ENCODE peak calls at places on chromosomes 11 and 22, in four cellular contexts. One of them, this sample, is unnamed.

GRCh38 chr11:111021131-111021530 is 224.4 kb upstream of the POU2AF2 start:
- DNase-seq in Peyer's patch: no peak
- DNase-seq in sigmoid colon: no peak
- DNase-seq in transverse colon: no peak
- DNase-seq in this sample: no peak

GRCh38 chr11:65850217-65851082 is 7.5 kb downstream of the CFL1 start:
- DNase-seq in Peyer's patch: no peak
- DNase-seq in sigmoid colon: peak; percentile 62
- DNase-seq in transverse colon: no peak
- DNase-seq in this sample: peak; percentile 60

GRCh38 chr11:75475767-75476650 is 43.0 kb upstream of the KLHL35 start:
- DNase-seq in Peyer's patch: no peak
- DNase-seq in sigmoid colon: no peak
- DNase-seq in transverse colon: peak; percentile 33
- DNase-seq in this sample: no peak

GRCh38 chr22:50705219-50705691 is 32.6 kb downstream of the SHANK3 start:
- DNase-seq in Peyer's patch: no peak
- DNase-seq in sigmoid colon: peak; percentile 74
- DNase-seq in transverse colon: no peak
- DNase-seq in this sample: peak; percentile 69

GRCh38 chr22:22168190-22168940 is 76.2 kb upstream of the VPREB1 start:
- DNase-seq in Peyer's patch: no peak
- DNase-seq in sigmoid colon: no peak
- DNase-seq in transverse colon: peak; percentile 26
- DNase-seq in this sample: no peak

GRCh38 chr11:132718711-132719641 is 813.3 kb downstream of the OPCML start:
- DNase-seq in Peyer's patch: no peak
- DNase-seq in sigmoid colon: no peak
- DNase-seq in transverse colon: peak; percentile 27
- DNase-seq in this sample: no peak

GRCh38 chr11:20156280-20156875 is 3.9 kb downstream of the DBX1 start:
- DNase-seq in Peyer's patch: peak; percentile 46
- DNase-seq in sigmoid colon: no peak
- DNase-seq in transverse colon: peak; percentile 42
- DNase-seq in this sample: no peak

GRCh38 chr11:12921580-12922157 is 87.4 kb upstream of the RASSF10 start:
- DNase-seq in Peyer's patch: no peak
- DNase-seq in sigmoid colon: no peak
- DNase-seq in transverse colon: no peak
- DNase-seq in this sample: no peak

GRCh38 chr11:86205415-86206268 is 38.9 kb upstream of the EED start:
- DNase-seq in Peyer's patch: no peak
- DNase-seq in sigmoid colon: no peak
- DNase-seq in transverse colon: no peak
- DNase-seq in this sample: no peak

GRCh38 chr22:42682113-42682851 is 33.1 kb upstream of the CYB5R3 start:
- DNase-seq in Peyer's patch: no peak
- DNase-seq in sigmoid colon: no peak
- DNase-seq in transverse colon: no peak
- DNase-seq in this sample: no peak

GRCh38 chr11:11391796-11392195 is 38.7 kb upstream of the CSNK2A3 start:
- DNase-seq in Peyer's patch: peak; percentile 60
- DNase-seq in sigmoid colon: no peak
- DNase-seq in transverse colon: peak; percentile 45
- DNase-seq in this sample: no peak

GRCh38 chr11:119218141-119218878 is 12.2 kb downstream of the CBL start:
- DNase-seq in Peyer's patch: no peak
- DNase-seq in sigmoid colon: no peak
- DNase-seq in transverse colon: no peak
- DNase-seq in this sample: no peak

DNA sequence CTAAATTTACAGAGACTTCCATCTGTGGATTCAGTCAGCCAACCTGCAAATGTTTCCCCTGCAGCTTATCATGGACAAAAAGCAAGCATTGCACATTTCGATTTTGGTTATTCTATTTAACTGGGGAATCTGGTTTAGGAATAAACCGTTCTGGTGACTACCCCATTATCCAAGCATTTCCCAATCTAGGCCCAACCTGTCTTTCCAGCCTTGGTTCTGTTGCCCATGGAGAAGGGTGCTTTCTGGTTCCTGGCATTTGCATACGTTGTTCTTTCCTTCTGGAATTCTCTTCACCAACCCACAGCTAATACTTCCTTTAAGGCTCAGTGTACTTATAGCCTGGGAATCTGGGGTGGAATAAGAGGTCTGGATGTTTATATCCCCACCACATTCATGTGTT is 1.4 kb upstream of the TMEM123 start:
- DNase-seq in Peyer's patch: no peak
- DNase-seq in sigmoid colon: no peak
- DNase-seq in transverse colon: no peak
- DNase-seq in this sample: no peak
- H3K4me3 ChIP-seq in Peyer's patch: no peak overlapping the region
- H3K4me3 ChIP-seq in sigmoid colon: no peak overlapping the region
- H3K4me3 ChIP-seq in transverse colon: no peak overlapping the region
- H3K4me3 ChIP-seq in this sample: no peak overlapping the region

GRCh38 chr22:45302047-45302446 is 7.7 kb upstream of the FAM118A start:
- DNase-seq in Peyer's patch: no peak
- DNase-seq in sigmoid colon: no peak
- DNase-seq in transverse colon: no peak
- DNase-seq in this sample: no peak
- TF ChIP-seq CTCF in Peyer's patch: no peak
- TF ChIP-seq CTCF in sigmoid colon: no peak
- TF ChIP-seq CTCF in transverse colon: no peak
- TF ChIP-seq CTCF in this sample: no peak

GRCh38 chr22:16965083-16965482 is 42.9 kb downstream of the GAB4 start:
- DNase-seq in Peyer's patch: no peak
- DNase-seq in sigmoid colon: no peak
- DNase-seq in transverse colon: no peak
- DNase-seq in this sample: no peak

GRCh38 chr22:16965560-16965959 is 42.5 kb downstream of the GAB4 start:
- DNase-seq in Peyer's patch: no peak
- DNase-seq in sigmoid colon: no peak
- DNase-seq in transverse colon: no peak
- DNase-seq in this sample: no peak

GRCh38 chr22:16967453-16968217 is 40.4 kb downstream of the GAB4 start:
- DNase-seq in Peyer's patch: no peak
- DNase-seq in sigmoid colon: no peak
- DNase-seq in transverse colon: no peak
- DNase-seq in this sample: no peak

GRCh38 chr22:16964366-16964765 is 43.7 kb downstream of the GAB4 start:
- DNase-seq in Peyer's patch: no peak
- DNase-seq in sigmoid colon: no peak
- DNase-seq in transverse colon: no peak
- DNase-seq in this sample: no peak

GRCh38 chr22:16966251-16966650 is 41.8 kb downstream of the GAB4 start:
- DNase-seq in Peyer's patch: no peak
- DNase-seq in sigmoid colon: no peak
- DNase-seq in transverse colon: no peak
- DNase-seq in this sample: no peak
- H3K4me1 ChIP-seq in Peyer's patch: no peaks in the 10 kb centered on the region
- H3K4me1 ChIP-seq in sigmoid colon: no peaks in the 10 kb centered on the region
- H3K4me1 ChIP-seq in transverse colon: no peaks in the 10 kb centered on the region
- H3K4me1 ChIP-seq in this sample: no peaks in the 10 kb centered on the region

GRCh38 chr22:31676700-31677099 is 14.7 kb upstream of the PISD start:
- DNase-seq in Peyer's patch: peak; percentile 98
- DNase-seq in sigmoid colon: peak; percentile 96
- DNase-seq in transverse colon: peak; percentile 97
- DNase-seq in this sample: peak; percentile 98
- H3K4me3 ChIP-seq in Peyer's patch: peak overlapping the region; percentile 26
- H3K4me3 ChIP-seq in sigmoid colon: peak overlapping the region; percentile 50
- H3K4me3 ChIP-seq in transverse colon: peak overlapping the region; percentile 32
- H3K4me3 ChIP-seq in this sample: peak overlapping the region; percentile 66

GRCh38 chr11:134233729-134234179 is 9.3 kb downstream of the VPS26B start:
- DNase-seq in Peyer's patch: no peak
- DNase-seq in sigmoid colon: no peak
- DNase-seq in transverse colon: no peak
- DNase-seq in this sample: no peak
- TF ChIP-seq CTCF in Peyer's patch: no peak
- TF ChIP-seq CTCF in sigmoid colon: no peak
- TF ChIP-seq CTCF in transverse colon: no peak
- TF ChIP-seq CTCF in this sample: no peak

This sample was measured in upper lobe of right lung.